ENCODE peak calls at places on chromosomes 1 and 21, in four cellular contexts. One of them, this sample, is unnamed.

GRCh38 chr1:6200188-6200809 is 904 bp upstream of the RPL22 start:
- DNase-seq in HCT116: no peak
- DNase-seq in T-helper 9 cell: no peak
- DNase-seq in NCI-H1092 treated with DMSO at 0.1 percent for 48 hours: peak
- DNase-seq in this sample: peak

GRCh38 chr1:17163789-17164666 is 40.9 kb upstream of the PADI1 start:
- DNase-seq in NCI-H1092 treated with DMSO at 0.1 percent for 48 hours: no peak
- DNase-seq in T-helper 9 cell: no peak
- DNase-seq in HCT116: no peak
- DNase-seq in this sample: no peak

GRCh38 chr1:81894867-81895266 is 94.1 kb downstream of the ADGRL2 start:
- DNase-seq in T-helper 9 cell: no peak
- DNase-seq in HCT116: no peak
- DNase-seq in NCI-H1092 treated with DMSO at 0.1 percent for 48 hours: no peak
- DNase-seq in this sample: no peak

GRCh38 chr1:41827991-41828570 is 90.6 kb downstream of the HIVEP3 start:
- DNase-seq in HCT116: no peak
- DNase-seq in NCI-H1092 treated with DMSO at 0.1 percent for 48 hours: no peak
- DNase-seq in T-helper 9 cell: no peak
- DNase-seq in this sample: no peak

GRCh38 chr1:202643397-202644218 is 66.6 kb downstream of the SYT2 start:
- DNase-seq in NCI-H1092 treated with DMSO at 0.1 percent for 48 hours: peak
- DNase-seq in HCT116: no peak
- DNase-seq in T-helper 9 cell: no peak
- DNase-seq in this sample: no peak

GRCh38 chr1:184497962-184498723 is 111.3 kb downstream of the C1orf21 start:
- DNase-seq in NCI-H1092 treated with DMSO at 0.1 percent for 48 hours: no peak
- DNase-seq in HCT116: no peak
- DNase-seq in T-helper 9 cell: no peak
- DNase-seq in this sample: no peak

GRCh38 chr21:29797155-29797554 is 142.6 kb downstream of the GRIK1 start:
- DNase-seq in NCI-H1092 treated with DMSO at 0.1 percent for 48 hours: no peak
- DNase-seq in T-helper 9 cell: no peak
- DNase-seq in HCT116: no peak
- DNase-seq in this sample: no peak

GRCh38 chr21:40210251-40210650 is 343.0 kb downstream of the PCP4 start:
- DNase-seq in NCI-H1092 treated with DMSO at 0.1 percent for 48 hours: no peak
- DNase-seq in HCT116: no peak
- DNase-seq in T-helper 9 cell: no peak
- DNase-seq in this sample: no peak

GRCh38 chr1:162889989-162890388 is 29.0 kb upstream of the CCDC190 start:
- DNase-seq in HCT116: no peak
- DNase-seq in T-helper 9 cell: no peak
- DNase-seq in NCI-H1092 treated with DMSO at 0.1 percent for 48 hours: peak
- DNase-seq in this sample: no peak

GRCh38 chr1:112713466-112714312 is 1.4 kb downstream of the PPM1J start:
- DNase-seq in HCT116: no peak
- DNase-seq in NCI-H1092 treated with DMSO at 0.1 percent for 48 hours: no peak
- DNase-seq in T-helper 9 cell: no peak
- DNase-seq in this sample: no peak

GRCh38 chr1:54172614-54173312 is 20.0 kb upstream of the CDCP2 start:
- DNase-seq in NCI-H1092 treated with DMSO at 0.1 percent for 48 hours: no peak
- DNase-seq in HCT116: no peak
- DNase-seq in T-helper 9 cell: no peak
- DNase-seq in this sample: no peak

GRCh38 chr1:178953538-178954207 is 72.0 kb upstream of the FAM20B start:
- DNase-seq in T-helper 9 cell: no peak
- DNase-seq in NCI-H1092 treated with DMSO at 0.1 percent for 48 hours: no peak
- DNase-seq in HCT116: no peak
- DNase-seq in this sample: no peak

GRCh38 chr1:228958121-228958520 is 222.8 kb downstream of the RHOU start:
- DNase-seq in HCT116: no peak
- DNase-seq in NCI-H1092 treated with DMSO at 0.1 percent for 48 hours: no peak
- DNase-seq in T-helper 9 cell: no peak
- DNase-seq in this sample: no peak

GRCh38 chr1:227781314-227781930 is 34.1 kb upstream of the PRSS38 start:
- DNase-seq in NCI-H1092 treated with DMSO at 0.1 percent for 48 hours: no peak
- DNase-seq in T-helper 9 cell: no peak
- DNase-seq in HCT116: no peak
- DNase-seq in this sample: no peak

GRCh38 chr1:151756291-151756690 is 7.0 kb downstream of the MRPL9 start:
- DNase-seq in NCI-H1092 treated with DMSO at 0.1 percent for 48 hours: no peak
- DNase-seq in T-helper 9 cell: no peak
- DNase-seq in HCT116: no peak
- DNase-seq in this sample: no peak

GRCh38 chr1:201295861-201296260 is 12.6 kb downstream of the PKP1 start:
- DNase-seq in NCI-H1092 treated with DMSO at 0.1 percent for 48 hours: no peak
- DNase-seq in T-helper 9 cell: no peak
- DNase-seq in HCT116: no peak
- DNase-seq in this sample: no peak

GRCh38 chr1:156853761-156854160 is 5.2 kb downstream of the INSRR start:
- DNase-seq in NCI-H1092 treated with DMSO at 0.1 percent for 48 hours: no peak
- DNase-seq in T-helper 9 cell: no peak
- DNase-seq in HCT116: no peak
- DNase-seq in this sample: no peak

GRCh38 chr1:26306290-26307221 is at the start of gene UBXN11:
- DNase-seq in T-helper 9 cell: peak
- DNase-seq in NCI-H1092 treated with DMSO at 0.1 percent for 48 hours: peak
- DNase-seq in HCT116: peak
- DNase-seq in this sample: peak

GRCh38 chr1:232676307-232676706 is 46.4 kb upstream of the SIPA1L2 start:
- DNase-seq in T-helper 9 cell: no peak
- DNase-seq in NCI-H1092 treated with DMSO at 0.1 percent for 48 hours: no peak
- DNase-seq in HCT116: no peak
- DNase-seq in this sample: no peak

GRCh38 chr1:55685560-55685959 is 470.4 kb upstream of the USP24 start:
- DNase-seq in NCI-H1092 treated with DMSO at 0.1 percent for 48 hours: no peak
- DNase-seq in T-helper 9 cell: no peak
- DNase-seq in HCT116: no peak
- DNase-seq in this sample: no peak

GRCh38 chr1:23693599-23693998 is 2.0 kb downstream of the RPL11 start:
- DNase-seq in HCT116: no peak
- DNase-seq in T-helper 9 cell: no peak
- DNase-seq in NCI-H1092 treated with DMSO at 0.1 percent for 48 hours: no peak
- DNase-seq in this sample: no peak

GRCh38 chr21:35438643-35439404 is 389.7 kb upstream of the RUNX1 start:
- DNase-seq in T-helper 9 cell: no peak
- DNase-seq in HCT116: no peak
- DNase-seq in NCI-H1092 treated with DMSO at 0.1 percent for 48 hours: no peak
- DNase-seq in this sample: no peak

GRCh38 chr1:9843576-9843945 is 19.8 kb upstream of the CLSTN1 start:
- DNase-seq in HCT116: no peak
- DNase-seq in T-helper 9 cell: no peak
- DNase-seq in NCI-H1092 treated with DMSO at 0.1 percent for 48 hours: peak
- DNase-seq in this sample: peak

GRCh38 chr1:215273838-215274516 is 191.4 kb downstream of the KCNK2 start:
- DNase-seq in NCI-H1092 treated with DMSO at 0.1 percent for 48 hours: no peak
- DNase-seq in T-helper 9 cell: no peak
- DNase-seq in HCT116: peak
- DNase-seq in this sample: no peak

GRCh38 chr1:75172556-75172955 is 38.4 kb downstream of the LHX8 start:
- DNase-seq in T-helper 9 cell: no peak
- DNase-seq in HCT116: no peak
- DNase-seq in NCI-H1092 treated with DMSO at 0.1 percent for 48 hours: no peak
- DNase-seq in this sample: no peak

GRCh38 chr1:41153750-41154274 is 88.3 kb downstream of the SCMH1 start:
- DNase-seq in T-helper 9 cell: no peak
- DNase-seq in NCI-H1092 treated with DMSO at 0.1 percent for 48 hours: no peak
- DNase-seq in HCT116: no peak
- DNase-seq in this sample: peak

GRCh38 chr1:24464378-24464770 is 38.3 kb upstream of the RCAN3 start:
- DNase-seq in HCT116: no peak
- DNase-seq in T-helper 9 cell: no peak
- DNase-seq in NCI-H1092 treated with DMSO at 0.1 percent for 48 hours: no peak
- DNase-seq in this sample: no peak

GRCh38 chr1:21961337-21961736 is 15.5 kb upstream of the CELA3B start:
- DNase-seq in T-helper 9 cell: no peak
- DNase-seq in HCT116: no peak
- DNase-seq in NCI-H1092 treated with DMSO at 0.1 percent for 48 hours: no peak
- DNase-seq in this sample: no peak

GRCh38 chr1:93446837-93447451 is 974 bp upstream of the FNBP1L start:
- DNase-seq in T-helper 9 cell: no peak
- DNase-seq in HCT116: no peak
- DNase-seq in NCI-H1092 treated with DMSO at 0.1 percent for 48 hours: peak
- DNase-seq in this sample: peak

GRCh38 chr21:33383056-33383888 is 19.9 kb upstream of the IFNGR2 start:
- DNase-seq in HCT116: peak
- DNase-seq in NCI-H1092 treated with DMSO at 0.1 percent for 48 hours: no peak
- DNase-seq in T-helper 9 cell: peak
- DNase-seq in this sample: no peak

GRCh38 chr1:59885160-59885832 is 41.3 kb downstream of the CYP2J2 start:
- DNase-seq in NCI-H1092 treated with DMSO at 0.1 percent for 48 hours: peak
- DNase-seq in T-helper 9 cell: no peak
- DNase-seq in HCT116: no peak
- DNase-seq in this sample: no peak